ENCODE peak calls at places on chromosomes 11 and 22, in five cellular contexts. V is lower leg skin, Q is body of pancreas, P is thyroid gland, T is H1. M is an unnamed sample.

GRCh38 chr22:42688241-42688913 is 32.3 kb downstream of the A4GALT start:
- DNase-seq in T (no peak), P (peak; percentile 92), V (peak; percentile 97), Q (peak; percentile 86), M (peak; percentile 86)

GRCh38 chr11:115695677-115696451 is 191.6 kb upstream of the CADM1 start:
- DNase-seq in V (no peak), P (peak; percentile 18), Q (no peak), T (no peak), M (no peak)

GRCh38 chr11:12449961-12450715 is 72.8 kb downstream of the PARVA start:
- DNase-seq in P (no peak), Q (no peak), T (no peak), V (no peak), M (no peak)

GRCh38 chr11:10205928-10206327 is 88.1 kb downstream of the SBF2 start:
- DNase-seq in Q (no peak), V (no peak), P (no peak), T (no peak), M (no peak)

GRCh38 chr11:67520856-67521824 is 2.1 kb downstream of the CABP2 start:
- DNase-seq in T (no peak), Q (no peak), P (no peak), V (no peak), M (no peak)

GRCh38 chr11:19864141-19865120 is 151.8 kb downstream of the NAV2 start:
- DNase-seq in T (no peak), P (no peak), V (no peak), Q (no peak), M (no peak)

GRCh38 chr11:69653406-69653960 is 12.5 kb downstream of the CCND1 start:
- DNase-seq in V (no peak), P (no peak), T (no peak), Q (no peak), M (no peak)

GRCh38 chr22:32858121-32858703 is 56.7 kb downstream of the TIMP3 start:
- DNase-seq in T (no peak), V (no peak), P (peak; percentile 73), Q (no peak), M (no peak)

GRCh38 chr11:103601230-103601846 is 435.1 kb upstream of the DDI1 start:
- DNase-seq in P (peak; percentile 35), V (no peak), Q (peak; percentile 45), T (no peak), M (no peak)

GRCh38 chr11:92859290-92859689 is 110.2 kb upstream of the MTNR1B start:
- DNase-seq in T (no peak), V (no peak), P (peak; percentile 9), Q (no peak), M (no peak)

GRCh38 chr22:26681395-26681821 is 24.0 kb downstream of the MIAT start:
- DNase-seq in Q (no peak), V (no peak), P (peak; percentile 69), T (no peak), M (no peak)

GRCh38 chr22:50524664-50525103 is 714 bp downstream of the SCO2 start:
- DNase-seq in T (no peak), P (no peak), V (no peak), Q (no peak), M (no peak)

GRCh38 chr11:110301577-110301976 is 5.2 kb upstream of the RDX start:
- DNase-seq in V (no peak), T (no peak), P (no peak), Q (no peak), M (no peak)

DNA sequence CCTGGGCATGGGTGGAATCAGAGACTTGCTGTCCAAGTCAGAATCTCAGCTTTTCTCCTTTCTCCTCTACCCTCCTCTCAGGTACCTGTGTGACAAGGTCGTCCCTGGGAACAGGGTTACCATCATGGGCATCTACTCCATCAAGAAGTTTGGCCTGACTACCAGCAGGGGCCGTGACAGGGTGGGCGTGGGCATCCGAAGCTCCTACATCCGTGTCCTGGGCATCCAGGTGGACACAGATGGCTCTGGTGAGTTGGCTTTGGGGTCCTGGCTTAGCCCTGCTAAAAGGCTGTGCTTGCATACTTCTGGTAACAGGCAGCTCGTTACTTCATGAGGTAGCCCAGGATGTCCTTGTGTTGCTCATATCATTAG is 10.7 kb downstream of the MCM5 start:
- DNase-seq in Q (no peak), T (no peak), V (no peak), P (no peak), M (no peak)
- H3K4me3 ChIP-seq in Q (no peak overlapping the region), T (no peak overlapping the region), V (no peak overlapping the region), P (no peak overlapping the region), M (no peak overlapping the region)

GRCh38 chr11:118265954-118266353 is 1.9 kb upstream of the MPZL2 start:
- DNase-seq in Q (peak; percentile 28), V (no peak), T (no peak), P (peak; percentile 99), M (no peak)
- TF ChIP-seq POLR2A in Q (no peak), V (no peak), T (no peak), P (no peak), M (no peak)

DNA sequence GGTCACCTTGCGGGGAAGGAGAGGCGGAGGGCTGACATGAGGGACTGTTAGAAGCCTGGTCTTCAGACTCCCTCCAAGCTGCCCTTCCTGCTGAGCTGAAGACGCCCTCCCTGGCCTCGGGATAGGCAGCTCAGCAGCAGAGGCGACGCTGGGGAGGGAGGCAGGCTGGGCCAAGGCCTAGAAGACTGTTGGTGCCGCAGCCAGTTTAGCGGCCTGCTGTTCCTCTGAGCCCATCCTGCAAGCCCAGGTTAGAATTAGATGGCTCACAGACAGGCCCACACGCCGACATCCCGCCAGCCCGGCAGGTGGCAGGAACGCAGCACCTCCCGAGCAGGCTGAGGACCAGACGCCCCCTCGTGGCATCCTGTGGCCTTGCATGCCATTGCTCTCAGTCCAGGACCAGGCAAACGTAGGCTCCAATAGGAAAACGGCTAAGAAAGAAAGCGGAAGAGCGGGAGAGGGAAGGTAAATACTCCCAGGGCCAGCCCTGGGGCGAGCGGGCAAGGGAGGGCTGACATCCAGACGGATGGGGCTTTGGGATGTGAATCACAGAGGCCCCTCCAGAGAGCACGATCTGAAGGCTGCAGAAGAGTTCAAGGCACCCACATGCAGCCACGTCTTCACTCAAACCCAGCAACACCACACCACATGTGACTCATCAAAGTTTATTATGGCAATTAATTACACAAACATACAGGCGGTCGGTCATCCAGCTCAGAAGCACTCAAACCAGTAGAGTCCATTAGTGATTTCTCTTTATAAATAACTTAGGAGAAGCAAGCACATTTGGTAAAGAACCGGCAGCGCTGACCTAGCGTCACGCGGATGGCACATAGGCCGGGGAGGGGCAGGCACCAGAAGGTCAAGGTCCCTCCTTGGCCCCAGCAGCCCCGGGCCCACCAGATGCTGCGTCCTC is 27.6 kb downstream of the CD5 start:
- DNase-seq in T (peak; percentile 91), Q (peak; percentile 90), P (peak; percentile 90), V (peak; percentile 97), M (peak; percentile 81)
- H3K4me3 ChIP-seq in T (no peak overlapping the region), Q (no peak overlapping the region), P (no peak overlapping the region), V (no peak overlapping the region), M (peak overlapping the region; percentile 11)

GRCh38 chr22:31141551-31141950 is 1.2 kb upstream of the PLA2G3 start:
- DNase-seq in V (no peak), P (no peak), T (no peak), Q (no peak), M (no peak)

GRCh38 chr22:31138126-31138525 is 2.2 kb downstream of the PLA2G3 start:
- DNase-seq in P (no peak), Q (no peak), T (no peak), V (no peak), M (no peak)

GRCh38 chr22:31139066-31139465 is 1.2 kb downstream of the PLA2G3 start:
- DNase-seq in P (no peak), V (no peak), T (no peak), Q (no peak), M (no peak)

GRCh38 chr22:31140746-31141145 is 438 bp upstream of the PLA2G3 start:
- DNase-seq in V (no peak), P (peak; percentile 63), Q (peak; percentile 53), T (no peak), M (no peak)

DNA sequence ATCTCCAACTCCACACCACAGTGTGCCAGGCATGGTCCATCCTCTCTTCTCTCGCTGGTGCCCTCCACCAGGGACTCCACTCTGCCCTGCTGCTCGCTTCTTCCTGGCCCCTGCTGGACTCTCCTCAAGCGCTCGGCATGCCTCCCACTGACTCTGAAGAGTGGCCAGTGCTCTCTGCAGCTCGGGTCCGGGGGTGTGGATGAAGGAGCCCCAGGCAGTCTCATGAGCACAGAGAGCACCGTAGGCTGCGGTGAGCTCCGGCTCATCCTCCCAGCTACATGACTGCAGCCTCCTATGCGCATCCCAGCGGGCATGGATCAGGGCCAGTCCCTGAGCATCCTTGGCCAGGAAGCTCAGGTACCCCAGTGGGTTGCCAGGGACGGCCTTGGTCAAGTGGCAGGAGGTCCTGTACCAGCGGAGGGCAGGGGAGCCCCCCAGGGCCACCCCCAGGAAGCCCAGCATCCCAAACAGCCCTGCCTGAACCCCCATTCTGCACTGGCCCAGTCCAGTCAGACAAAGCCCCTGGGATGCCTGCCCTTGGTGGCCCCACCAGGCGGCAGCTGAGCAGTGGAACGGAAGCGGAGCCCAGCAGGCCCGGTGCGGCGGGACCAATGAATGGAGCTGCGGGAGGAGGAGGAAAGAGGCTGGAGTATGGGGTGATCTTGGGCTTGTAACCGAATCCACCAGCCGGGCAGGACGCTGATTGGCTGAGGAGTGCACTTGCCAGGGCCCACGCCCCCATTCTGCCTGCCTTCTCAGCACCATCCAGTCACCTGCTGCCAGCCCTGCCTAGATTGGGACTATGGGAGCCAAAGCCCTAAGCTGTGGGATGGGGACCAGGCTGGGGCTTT is at the start of gene PLA2G3:
- DNase-seq in P (peak; percentile 84), T (peak; percentile 85), V (no peak), Q (no peak), M (no peak)
- TF ChIP-seq POLR2A in P (no peak), T (no peak), V (no peak), Q (no peak), M (no peak)

M was measured in tibial nerve.